ENCODE peak calls at places on chromosome 10, in six cellular contexts. One of them, this sample, is unnamed.

GRCh38 chr10:132328738-132329137 is 3.3 kb upstream of the LRRC27 start:
- DNase-seq in T1000: no peak
- DNase-seq in GDM1: no peak
- DNase-seq in CD4-positive, alpha-beta T cell: no peak
- DNase-seq in DND-41: no peak
- DNase-seq in mesenchymal stem cell: no peak
- DNase-seq in this sample: no peak

GRCh38 chr10:130336612-130337304 is 200.6 kb downstream of the GLRX3 start:
- DNase-seq in CD4-positive, alpha-beta T cell: no peak
- DNase-seq in mesenchymal stem cell: no peak
- DNase-seq in T1000: no peak
- DNase-seq in GDM1: no peak
- DNase-seq in DND-41: no peak
- DNase-seq in this sample: no peak

GRCh38 chr10:67110286-67110685 is 184.4 kb downstream of the LRRTM3 start:
- DNase-seq in CD4-positive, alpha-beta T cell: no peak
- DNase-seq in GDM1: no peak
- DNase-seq in mesenchymal stem cell: no peak
- DNase-seq in DND-41: no peak
- DNase-seq in T1000: no peak
- DNase-seq in this sample: no peak

GRCh38 chr10:88754272-88754671 is 5.5 kb upstream of the LIPN start:
- DNase-seq in mesenchymal stem cell: peak; percentile 17
- DNase-seq in DND-41: no peak
- DNase-seq in CD4-positive, alpha-beta T cell: no peak
- DNase-seq in T1000: no peak
- DNase-seq in GDM1: no peak
- DNase-seq in this sample: no peak

GRCh38 chr10:117638664-117639200 is 96.2 kb downstream of the EMX2 start:
- DNase-seq in DND-41: no peak
- DNase-seq in mesenchymal stem cell: no peak
- DNase-seq in GDM1: no peak
- DNase-seq in CD4-positive, alpha-beta T cell: no peak
- DNase-seq in T1000: no peak
- DNase-seq in this sample: no peak

GRCh38 chr10:17787087-17787942 is 21.8 kb upstream of the MRC1 start:
- DNase-seq in DND-41: no peak
- DNase-seq in T1000: no peak
- DNase-seq in CD4-positive, alpha-beta T cell: no peak
- DNase-seq in GDM1: no peak
- DNase-seq in mesenchymal stem cell: peak; percentile 85
- DNase-seq in this sample: no peak

GRCh38 chr10:77925410-77925794 is 1.2 kb downstream of the DLG5 start:
- DNase-seq in mesenchymal stem cell: peak; percentile 59
- DNase-seq in T1000: no peak
- DNase-seq in CD4-positive, alpha-beta T cell: no peak
- DNase-seq in GDM1: no peak
- DNase-seq in DND-41: no peak
- DNase-seq in this sample: peak; percentile 46

GRCh38 chr10:44173558-44173894 is 211.4 kb downstream of the CXCL12 start:
- DNase-seq in mesenchymal stem cell: peak; percentile 22
- DNase-seq in CD4-positive, alpha-beta T cell: no peak
- DNase-seq in GDM1: no peak
- DNase-seq in DND-41: no peak
- DNase-seq in T1000: no peak
- DNase-seq in this sample: no peak

GRCh38 chr10:122126763-122127659 is 138.0 kb downstream of the TACC2 start:
- DNase-seq in mesenchymal stem cell: peak; percentile 96
- DNase-seq in T1000: peak; percentile 81
- DNase-seq in DND-41: no peak
- DNase-seq in GDM1: no peak
- DNase-seq in CD4-positive, alpha-beta T cell: no peak
- DNase-seq in this sample: no peak

GRCh38 chr10:71088054-71088453 is 124.3 kb upstream of the UNC5B start:
- DNase-seq in T1000: no peak
- DNase-seq in GDM1: no peak
- DNase-seq in mesenchymal stem cell: no peak
- DNase-seq in DND-41: no peak
- DNase-seq in CD4-positive, alpha-beta T cell: no peak
- DNase-seq in this sample: no peak

GRCh38 chr10:124508070-124508667 is 46.5 kb downstream of the LHPP start:
- DNase-seq in DND-41: no peak
- DNase-seq in CD4-positive, alpha-beta T cell: no peak
- DNase-seq in mesenchymal stem cell: no peak
- DNase-seq in GDM1: no peak
- DNase-seq in T1000: no peak
- DNase-seq in this sample: no peak

GRCh38 chr10:62584216-62584615 is 210.0 kb downstream of the ZNF365 start:
- DNase-seq in CD4-positive, alpha-beta T cell: no peak
- DNase-seq in T1000: peak; percentile 19
- DNase-seq in mesenchymal stem cell: peak; percentile 94
- DNase-seq in DND-41: no peak
- DNase-seq in GDM1: no peak
- DNase-seq in this sample: no peak

GRCh38 chr10:47340613-47341170 is 7.5 kb upstream of the RBP3 start:
- DNase-seq in mesenchymal stem cell: peak; percentile 48
- DNase-seq in T1000: no peak
- DNase-seq in GDM1: peak; percentile 41
- DNase-seq in CD4-positive, alpha-beta T cell: peak; percentile 44
- DNase-seq in DND-41: peak; percentile 70
- DNase-seq in this sample: peak; percentile 75

GRCh38 chr10:70528726-70529362 is 50.3 kb downstream of the PALD1 start:
- DNase-seq in T1000: no peak
- DNase-seq in CD4-positive, alpha-beta T cell: no peak
- DNase-seq in GDM1: peak; percentile 12
- DNase-seq in DND-41: no peak
- DNase-seq in mesenchymal stem cell: peak; percentile 61
- DNase-seq in this sample: peak; percentile 22

GRCh38 chr10:63007112-63007511 is 126.0 kb upstream of the NRBF2 start:
- DNase-seq in CD4-positive, alpha-beta T cell: no peak
- DNase-seq in mesenchymal stem cell: no peak
- DNase-seq in GDM1: no peak
- DNase-seq in T1000: no peak
- DNase-seq in DND-41: no peak
- DNase-seq in this sample: no peak

GRCh38 chr10:8137726-8138125 is 83.2 kb downstream of the GATA3 start:
- DNase-seq in GDM1: no peak
- DNase-seq in mesenchymal stem cell: no peak
- DNase-seq in T1000: no peak
- DNase-seq in DND-41: no peak
- DNase-seq in CD4-positive, alpha-beta T cell: no peak
- DNase-seq in this sample: peak; percentile 90

GRCh38 chr10:11014671-11015141 is 3.0 kb upstream of the CELF2 start:
- DNase-seq in DND-41: no peak
- DNase-seq in CD4-positive, alpha-beta T cell: no peak
- DNase-seq in T1000: no peak
- DNase-seq in mesenchymal stem cell: no peak
- DNase-seq in GDM1: no peak
- DNase-seq in this sample: no peak

GRCh38 chr10:92407305-92408016 is 116.5 kb downstream of the MARCHF5 start:
- DNase-seq in GDM1: no peak
- DNase-seq in DND-41: no peak
- DNase-seq in T1000: no peak
- DNase-seq in CD4-positive, alpha-beta T cell: no peak
- DNase-seq in mesenchymal stem cell: no peak
- DNase-seq in this sample: no peak

GRCh38 chr10:127774771-127775559 is 38.0 kb downstream of the FOXI2 start:
- DNase-seq in mesenchymal stem cell: no peak
- DNase-seq in T1000: no peak
- DNase-seq in DND-41: no peak
- DNase-seq in CD4-positive, alpha-beta T cell: no peak
- DNase-seq in GDM1: no peak
- DNase-seq in this sample: no peak

GRCh38 chr10:33489606-33490176 is 155.2 kb upstream of the NRP1 start:
- DNase-seq in DND-41: no peak
- DNase-seq in CD4-positive, alpha-beta T cell: no peak
- DNase-seq in GDM1: no peak
- DNase-seq in T1000: no peak
- DNase-seq in mesenchymal stem cell: no peak
- DNase-seq in this sample: no peak

GRCh38 chr10:36779238-36779846 is 346.1 kb upstream of the ANKRD30A start:
- DNase-seq in mesenchymal stem cell: peak; percentile 83
- DNase-seq in T1000: peak; percentile 3
- DNase-seq in DND-41: no peak
- DNase-seq in GDM1: peak; percentile 7
- DNase-seq in CD4-positive, alpha-beta T cell: no peak
- DNase-seq in this sample: peak; percentile 65

GRCh38 chr10:90999512-91000172 is 78.8 kb upstream of the ANKRD1 start:
- DNase-seq in T1000: no peak
- DNase-seq in GDM1: no peak
- DNase-seq in DND-41: no peak
- DNase-seq in mesenchymal stem cell: no peak
- DNase-seq in CD4-positive, alpha-beta T cell: no peak
- DNase-seq in this sample: no peak

GRCh38 chr10:46096426-46096825 is 50.4 kb upstream of the MSMB start:
- DNase-seq in CD4-positive, alpha-beta T cell: no peak
- DNase-seq in GDM1: no peak
- DNase-seq in T1000: no peak
- DNase-seq in mesenchymal stem cell: peak; percentile 94
- DNase-seq in DND-41: no peak
- DNase-seq in this sample: no peak

GRCh38 chr10:102945989-102946388 is 27.9 kb downstream of the CNNM2 start:
- DNase-seq in GDM1: no peak
- DNase-seq in T1000: no peak
- DNase-seq in mesenchymal stem cell: no peak
- DNase-seq in CD4-positive, alpha-beta T cell: no peak
- DNase-seq in DND-41: no peak
- DNase-seq in this sample: no peak

GRCh38 chr10:22684707-22685106 is 29.7 kb downstream of the PIP4K2A start:
- DNase-seq in CD4-positive, alpha-beta T cell: no peak
- DNase-seq in DND-41: no peak
- DNase-seq in GDM1: no peak
- DNase-seq in mesenchymal stem cell: no peak
- DNase-seq in T1000: no peak
- DNase-seq in this sample: no peak

GRCh38 chr10:5556576-5556975 is 31.8 kb downstream of the CALML3 start:
- DNase-seq in T1000: no peak
- DNase-seq in CD4-positive, alpha-beta T cell: no peak
- DNase-seq in GDM1: no peak
- DNase-seq in mesenchymal stem cell: no peak
- DNase-seq in DND-41: no peak
- DNase-seq in this sample: no peak

GRCh38 chr10:108788891-108789290 is 1134.4 kb downstream of the XPNPEP1 start:
- DNase-seq in CD4-positive, alpha-beta T cell: no peak
- DNase-seq in DND-41: no peak
- DNase-seq in mesenchymal stem cell: no peak
- DNase-seq in T1000: no peak
- DNase-seq in GDM1: no peak
- DNase-seq in this sample: no peak

GRCh38 chr10:26384600-26384999 is 53.5 kb upstream of the APBB1IP start:
- DNase-seq in DND-41: no peak
- DNase-seq in CD4-positive, alpha-beta T cell: no peak
- DNase-seq in GDM1: no peak
- DNase-seq in mesenchymal stem cell: no peak
- DNase-seq in T1000: no peak
- DNase-seq in this sample: no peak

GRCh38 chr10:109968954-109969644 is 38.7 kb upstream of the ADD3 start:
- DNase-seq in GDM1: no peak
- DNase-seq in CD4-positive, alpha-beta T cell: no peak
- DNase-seq in T1000: no peak
- DNase-seq in mesenchymal stem cell: peak; percentile 32
- DNase-seq in DND-41: no peak
- DNase-seq in this sample: no peak

GRCh38 chr10:99927719-99928280 is 81.9 kb downstream of the DNMBP start:
- DNase-seq in T1000: no peak
- DNase-seq in mesenchymal stem cell: peak; percentile 51
- DNase-seq in DND-41: no peak
- DNase-seq in GDM1: no peak
- DNase-seq in CD4-positive, alpha-beta T cell: no peak
- DNase-seq in this sample: peak; percentile 34

GRCh38 chr10:61902448-61903183 is 1.1 kb downstream of the ARID5B start:
- DNase-seq in mesenchymal stem cell: peak; percentile 76
- DNase-seq in DND-41: peak; percentile 50
- DNase-seq in T1000: no peak
- DNase-seq in CD4-positive, alpha-beta T cell: peak; percentile 71
- DNase-seq in GDM1: peak; percentile 44
- DNase-seq in this sample: peak; percentile 82

GRCh38 chr10:4144802-4145201 is 359.8 kb upstream of the KLF6 start:
- DNase-seq in mesenchymal stem cell: no peak
- DNase-seq in CD4-positive, alpha-beta T cell: no peak
- DNase-seq in GDM1: no peak
- DNase-seq in T1000: no peak
- DNase-seq in DND-41: no peak
- DNase-seq in this sample: no peak

GRCh38 chr10:31490858-31491504 is 172.0 kb downstream of the ZEB1 start:
- DNase-seq in GDM1: peak; percentile 38
- DNase-seq in T1000: no peak
- DNase-seq in CD4-positive, alpha-beta T cell: no peak
- DNase-seq in DND-41: peak; percentile 49
- DNase-seq in mesenchymal stem cell: peak; percentile 71
- DNase-seq in this sample: peak; percentile 75

GRCh38 chr10:4781955-4782354 is 44.1 kb upstream of the AKR1E2 start:
- DNase-seq in DND-41: no peak
- DNase-seq in GDM1: no peak
- DNase-seq in mesenchymal stem cell: no peak
- DNase-seq in T1000: no peak
- DNase-seq in CD4-positive, alpha-beta T cell: no peak
- DNase-seq in this sample: no peak

GRCh38 chr10:131739201-131739600 is 161.6 kb upstream of the PPP2R2D start:
- DNase-seq in T1000: no peak
- DNase-seq in GDM1: no peak
- DNase-seq in mesenchymal stem cell: no peak
- DNase-seq in CD4-positive, alpha-beta T cell: no peak
- DNase-seq in DND-41: no peak
- DNase-seq in this sample: no peak

GRCh38 chr10:68135362-68135761 is 26.1 kb downstream of the MYPN start:
- DNase-seq in T1000: no peak
- DNase-seq in DND-41: no peak
- DNase-seq in GDM1: no peak
- DNase-seq in mesenchymal stem cell: peak; percentile 17
- DNase-seq in CD4-positive, alpha-beta T cell: no peak
- DNase-seq in this sample: no peak

GRCh38 chr10:633279-634245 is 55.9 kb downstream of the DIP2C start:
- DNase-seq in GDM1: no peak
- DNase-seq in mesenchymal stem cell: no peak
- DNase-seq in DND-41: no peak
- DNase-seq in CD4-positive, alpha-beta T cell: no peak
- DNase-seq in T1000: no peak
- DNase-seq in this sample: no peak

GRCh38 chr10:46520941-46521340 is 35.5 kb downstream of the GPRIN2 start:
- DNase-seq in mesenchymal stem cell: no peak
- DNase-seq in T1000: peak; percentile 51
- DNase-seq in GDM1: no peak
- DNase-seq in DND-41: peak; percentile 72
- DNase-seq in CD4-positive, alpha-beta T cell: no peak
- DNase-seq in this sample: no peak

This sample was measured in KBM-7.